ENCODE peak calls at places on chromosome 20, in seven cellular contexts. N, H, K, D, Z, M and E are unnamed samples.

GRCh38 chr20:32891491-32891890 is 32.8 kb downstream of the EFCAB8 start:
- DNase-seq in N (no peak), H (no peak), K (no peak), D (no peak), Z (no peak), M (no peak), E (no peak)

GRCh38 chr20:43946659-43947315 is 32.1 kb downstream of the TOX2 start:
- DNase-seq in N (no peak), H (no peak), K (no peak), D (no peak), Z (no peak), M (no peak), E (no peak)

GRCh38 chr20:13493143-13493542 is 145.6 kb downstream of the TASP1 start:
- DNase-seq in N (no peak), H (no peak), K (peak; percentile 23), D (no peak), Z (no peak), M (peak; percentile 9), E (no peak)

GRCh38 chr20:32468860-32469259 is 110.7 kb downstream of the ASXL1 start:
- DNase-seq in N (no peak), H (peak; percentile 35), K (no peak), D (no peak), Z (no peak), M (no peak), E (no peak)

GRCh38 chr20:64119301-64119680 is 11.9 kb upstream of the NPBWR2 start:
- DNase-seq in N (no peak), H (no peak), K (no peak), D (no peak), Z (no peak), M (no peak), E (no peak)

GRCh38 chr20:61369731-61370520 is 117.9 kb downstream of the CDH4 start:
- DNase-seq in N (no peak), H (no peak), K (no peak), D (no peak), Z (no peak), M (no peak), E (no peak)

GRCh38 chr20:58700121-58700780 is 7.7 kb downstream of the NPEPL1 start:
- DNase-seq in N (no peak), H (no peak), K (no peak), D (peak; percentile 4), Z (no peak), M (no peak), E (no peak)

GRCh38 chr20:57048027-57048869 is 218.2 kb downstream of the BMP7 start:
- DNase-seq in N (no peak), H (no peak), K (peak; percentile 80), D (peak; percentile 37), Z (no peak), M (peak; percentile 25), E (peak; percentile 38)

GRCh38 chr20:63675681-63676368 is 17.7 kb downstream of the RTEL1 start:
- DNase-seq in N (no peak), H (peak; percentile 39), K (no peak), D (no peak), Z (no peak), M (no peak), E (no peak)

GRCh38 chr20:50085146-50085480 is 27.8 kb downstream of the UBE2V1 start:
- DNase-seq in N (no peak), H (peak; percentile 29), K (no peak), D (no peak), Z (no peak), M (no peak), E (no peak)

GRCh38 chr20:43994486-43995100 is 79.9 kb downstream of the TOX2 start:
- DNase-seq in N (no peak), H (no peak), K (no peak), D (no peak), Z (no peak), M (peak; percentile 31), E (no peak)

GRCh38 chr20:49320460-49320859 is 42.6 kb upstream of the ZNFX1 start:
- DNase-seq in N (no peak), H (no peak), K (peak; percentile 74), D (no peak), Z (no peak), M (peak; percentile 58), E (no peak)

GRCh38 chr20:52291109-52291508 is 99.5 kb upstream of the ZFP64 start:
- DNase-seq in N (no peak), H (no peak), K (peak; percentile 14), D (no peak), Z (no peak), M (no peak), E (no peak)

GRCh38 chr20:51447097-51447764 is 95.3 kb downstream of the NFATC2 start:
- DNase-seq in N (peak; percentile 77), H (peak; percentile 62), K (peak; percentile 36), D (peak; percentile 44), Z (no peak), M (peak; percentile 83), E (no peak)

GRCh38 chr20:61128701-61129655 is 123.1 kb upstream of the CDH4 start:
- DNase-seq in N (no peak), H (no peak), K (no peak), D (no peak), Z (no peak), M (no peak), E (no peak)

DNA sequence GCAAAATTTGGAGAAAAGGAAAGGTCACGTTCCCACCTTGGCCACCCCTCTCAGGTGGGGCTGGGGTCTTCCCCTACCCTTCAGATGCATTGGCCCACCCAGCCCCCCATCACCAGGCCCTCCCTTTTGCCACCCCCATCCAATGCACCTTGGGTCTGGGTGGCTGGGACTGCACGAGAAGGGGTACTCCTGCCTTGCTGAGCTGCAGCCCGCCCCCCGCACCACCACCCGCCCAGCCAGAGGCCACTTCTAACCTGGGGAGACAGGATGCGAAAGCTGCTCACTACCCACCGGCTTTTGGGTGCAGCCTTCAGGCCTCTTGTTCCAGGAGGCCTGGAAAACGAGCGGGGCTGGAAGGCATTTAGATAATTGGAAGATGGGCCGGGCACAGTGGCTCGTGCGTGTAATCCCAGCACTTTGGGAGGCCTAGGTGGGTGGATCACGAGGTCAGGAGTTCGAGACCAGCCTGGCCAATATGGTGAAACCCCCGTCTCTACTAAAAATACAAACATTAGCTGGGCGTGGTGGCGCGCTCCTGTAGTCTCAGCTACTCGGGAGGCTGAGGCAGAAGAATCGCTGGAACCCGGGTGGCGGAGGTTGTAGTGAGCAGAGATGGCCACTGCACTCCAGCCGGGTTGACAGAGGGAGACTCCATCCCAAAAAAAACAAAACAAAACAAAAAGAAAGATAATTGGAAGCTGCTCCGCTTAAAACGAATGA is 1.2 kb upstream of the CDC25B start:
- DNase-seq in N (no peak), H (no peak), K (peak; percentile 0), D (no peak), Z (no peak), M (no peak), E (no peak)
- H3K4me3 ChIP-seq in N (peak overlapping the region; percentile 69), H (peak overlapping the region; percentile 71), K (no peak overlapping the region), D (peak overlapping the region; percentile 56), Z (peak overlapping the region; percentile 66), M (no peak overlapping the region), E (peak overlapping the region; percentile 91)

DNA sequence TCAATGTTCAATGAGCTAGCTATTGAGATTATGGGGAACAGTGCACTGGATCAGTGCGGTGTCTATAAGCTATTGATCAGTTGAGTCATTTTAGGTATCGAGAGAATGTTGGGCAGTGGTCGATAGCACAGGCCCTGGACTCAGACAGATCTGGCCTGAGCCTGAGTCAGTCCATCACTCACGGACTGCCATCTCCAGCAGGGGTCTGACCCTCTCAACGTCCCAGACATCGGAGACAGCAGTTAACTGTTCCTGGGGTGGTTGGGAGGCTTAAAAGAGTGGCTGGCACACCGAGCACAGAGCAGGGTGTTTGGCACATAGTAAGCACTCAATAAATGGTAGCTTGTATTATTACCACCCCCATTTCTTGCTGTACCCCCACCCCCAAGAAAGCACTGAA is 9.3 kb downstream of the EYA2 start:
- DNase-seq in N (no peak), H (no peak), K (no peak), D (no peak), Z (no peak), M (no peak), E (no peak)
- TF ChIP-seq CTCF in N (no peak), H (no peak), K (no peak), D (no peak), Z (no peak), M (no peak), E (no peak)

GRCh38 chr20:20366551-20366895 is 1.4 kb upstream of the INSM1 start:
- DNase-seq in N (no peak), H (no peak), K (no peak), D (no peak), Z (no peak), M (no peak), E (no peak)

GRCh38 chr20:20367681-20368413 is at the start of gene INSM1:
- DNase-seq in N (no peak), H (no peak), K (peak; percentile 90), D (no peak), Z (no peak), M (no peak), E (no peak)

GRCh38 chr20:20368414-20369352 is 779 bp downstream of the INSM1 start:
- DNase-seq in N (no peak), H (no peak), K (peak; percentile 63), D (no peak), Z (no peak), M (no peak), E (no peak)

GRCh38 chr20:20365593-20365992 is 2.3 kb upstream of the INSM1 start:
- DNase-seq in N (no peak), H (no peak), K (no peak), D (no peak), Z (no peak), M (no peak), E (no peak)

GRCh38 chr20:20366896-20367680 is 816 bp upstream of the INSM1 start:
- DNase-seq in N (no peak), H (no peak), K (peak; percentile 73), D (no peak), Z (no peak), M (no peak), E (no peak)
- H3K4me3 ChIP-seq in N (peak overlapping the region; percentile 45), H (no peak overlapping the region), K (peak overlapping the region; percentile 46), D (peak overlapping the region; percentile 43), Z (peak overlapping the region; percentile 44), M (no peak overlapping the region), E (no peak overlapping the region)

DNA sequence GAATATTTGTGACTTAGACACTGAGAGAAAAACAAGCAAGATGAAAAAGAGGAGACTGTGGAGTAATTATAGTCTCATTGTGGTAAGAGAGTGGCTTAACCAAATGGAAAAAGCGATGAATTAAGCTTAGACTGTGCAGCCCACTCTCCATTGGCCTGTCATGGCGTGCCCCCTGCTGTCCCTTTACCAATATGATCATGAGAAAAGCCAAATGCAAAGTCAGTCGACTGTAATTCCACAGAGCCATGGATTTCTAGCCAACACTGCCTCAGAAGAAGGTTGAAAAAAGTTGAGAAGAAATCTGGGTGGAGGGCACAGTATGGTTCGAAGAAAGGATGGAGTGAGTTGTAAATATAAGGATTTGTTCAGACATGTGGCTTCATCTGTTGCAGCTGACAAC is 251.3 kb downstream of the DOK5 start:
- DNase-seq in N (no peak), H (no peak), K (no peak), D (no peak), Z (no peak), M (no peak), E (peak; percentile 2)
- TF ChIP-seq CTCF in N (no peak), H (no peak), K (no peak), D (no peak), Z (peak; percentile 25), M (no peak), E (peak; percentile 3)

DNA sequence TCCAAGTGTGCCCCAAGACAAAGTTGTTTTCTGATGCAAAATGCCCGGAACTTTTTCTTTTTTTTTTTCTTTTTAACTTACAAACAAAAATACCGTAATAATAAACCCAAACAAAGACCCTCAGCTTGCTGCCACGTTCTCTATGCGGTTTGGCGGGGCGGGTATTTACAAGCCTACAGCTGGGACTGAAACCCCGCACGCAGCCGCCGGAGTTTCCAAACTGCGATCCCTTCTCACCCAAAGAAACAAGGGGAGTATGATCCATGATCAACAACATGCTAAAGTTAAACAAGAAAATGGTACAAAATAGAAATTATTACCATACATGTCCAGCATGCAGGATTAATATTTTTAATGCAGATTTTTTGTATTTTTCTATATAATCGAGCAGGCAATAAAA is 2.1 kb downstream of the MAFB start:
- DNase-seq in N (no peak), H (no peak), K (peak; percentile 43), D (no peak), Z (no peak), M (no peak), E (no peak)
- H3K4me3 ChIP-seq in N (peak overlapping the region; percentile 73), H (peak overlapping the region; percentile 60), K (peak overlapping the region; percentile 57), D (peak overlapping the region; percentile 66), Z (no peak overlapping the region), M (peak overlapping the region; percentile 84), E (no peak overlapping the region)